ENCODE peak calls at places on chromosomes 7 and 10, in four cellular contexts. N is effector memory CD4-positive, alpha-beta T cell; S is hepatocyte; W is CD8-positive, alpha-beta memory T cell. T is an unnamed sample.

GRCh38 chr10:7529638-7530037 is 118.8 kb upstream of the SFMBT2 start:
- DNase-seq in N (no peak), S (peak), W (no peak), T (peak)

GRCh38 chr7:78151229-78151628 is 352.7 kb downstream of the PHTF2 start:
- DNase-seq in N (no peak), S (no peak), W (no peak), T (no peak)

GRCh38 chr10:125060486-125060850 is 99.9 kb downstream of the CTBP2 start:
- DNase-seq in N (no peak), S (no peak), W (no peak), T (no peak)

GRCh38 chr7:81190997-81191747 is 272.3 kb upstream of the SEMA3C start:
- DNase-seq in N (no peak), S (peak), W (no peak), T (no peak)

GRCh38 chr10:117578999-117579590 is 36.5 kb downstream of the EMX2 start:
- DNase-seq in N (no peak), S (no peak), W (no peak), T (no peak)

GRCh38 chr7:108805808-108806397 is 236.2 kb downstream of the DNAJB9 start:
- DNase-seq in N (no peak), S (peak), W (no peak), T (peak)

GRCh38 chr10:35372329-35372728 is 36.0 kb downstream of the CCNY start:
- DNase-seq in N (no peak), S (no peak), W (no peak), T (no peak)

GRCh38 chr10:132904814-132905649 is 37.3 kb downstream of the CFAP46 start:
- DNase-seq in N (no peak), S (no peak), W (no peak), T (no peak)

GRCh38 chr10:123926401-123927264 is 35.0 kb upstream of the CPXM2 start:
- DNase-seq in N (no peak), S (no peak), W (no peak), T (no peak)

GRCh38 chr7:1942026-1942703 is 272.1 kb downstream of the ELFN1 start:
- DNase-seq in N (no peak), S (no peak), W (no peak), T (no peak)

GRCh38 chr10:5564537-5565204 is 39.9 kb downstream of the CALML3 start:
- DNase-seq in N (no peak), S (no peak), W (no peak), T (peak)

GRCh38 chr7:156950381-156950858 is 908 bp downstream of the NOM1 start:
- DNase-seq in N (no peak), S (no peak), W (no peak), T (no peak)

GRCh38 chr10:71911296-71911954 is 52.8 kb upstream of the CHST3 start:
- DNase-seq in N (no peak), S (no peak), W (no peak), T (no peak)

GRCh38 chr7:95012001-95012400 is 104.6 kb downstream of the PPP1R9A start:
- DNase-seq in N (no peak), S (no peak), W (no peak), T (no peak)

GRCh38 chr10:97498841-97499560 is at the start of gene UBTD1:
- DNase-seq in N (peak), S (peak), W (peak), T (peak)

GRCh38 chr10:71604324-71605018 is 115.1 kb downstream of the C10orf105 start:
- DNase-seq in N (no peak), S (no peak), W (no peak), T (no peak)

GRCh38 chr10:99522078-99522479 is 10.7 kb upstream of the NKX2-3 start:
- DNase-seq in N (no peak), S (no peak), W (no peak), T (peak)

GRCh38 chr10:99520804-99521473 is 11.8 kb upstream of the NKX2-3 start:
- DNase-seq in N (no peak), S (no peak), W (no peak), T (no peak)

GRCh38 chr10:99520040-99520803 is 12.5 kb upstream of the NKX2-3 start:
- DNase-seq in N (no peak), S (peak), W (no peak), T (peak)

GRCh38 chr10:99522511-99523250 is 10.1 kb upstream of the NKX2-3 start:
- DNase-seq in N (no peak), S (no peak), W (no peak), T (peak)

GRCh38 chr10:99521474-99522077 is 11.2 kb upstream of the NKX2-3 start:
- DNase-seq in N (no peak), S (no peak), W (no peak), T (peak)
- H3K4me3 ChIP-seq in N (no peak), S (no peak), W (no peak), T (no peak)

DNA sequence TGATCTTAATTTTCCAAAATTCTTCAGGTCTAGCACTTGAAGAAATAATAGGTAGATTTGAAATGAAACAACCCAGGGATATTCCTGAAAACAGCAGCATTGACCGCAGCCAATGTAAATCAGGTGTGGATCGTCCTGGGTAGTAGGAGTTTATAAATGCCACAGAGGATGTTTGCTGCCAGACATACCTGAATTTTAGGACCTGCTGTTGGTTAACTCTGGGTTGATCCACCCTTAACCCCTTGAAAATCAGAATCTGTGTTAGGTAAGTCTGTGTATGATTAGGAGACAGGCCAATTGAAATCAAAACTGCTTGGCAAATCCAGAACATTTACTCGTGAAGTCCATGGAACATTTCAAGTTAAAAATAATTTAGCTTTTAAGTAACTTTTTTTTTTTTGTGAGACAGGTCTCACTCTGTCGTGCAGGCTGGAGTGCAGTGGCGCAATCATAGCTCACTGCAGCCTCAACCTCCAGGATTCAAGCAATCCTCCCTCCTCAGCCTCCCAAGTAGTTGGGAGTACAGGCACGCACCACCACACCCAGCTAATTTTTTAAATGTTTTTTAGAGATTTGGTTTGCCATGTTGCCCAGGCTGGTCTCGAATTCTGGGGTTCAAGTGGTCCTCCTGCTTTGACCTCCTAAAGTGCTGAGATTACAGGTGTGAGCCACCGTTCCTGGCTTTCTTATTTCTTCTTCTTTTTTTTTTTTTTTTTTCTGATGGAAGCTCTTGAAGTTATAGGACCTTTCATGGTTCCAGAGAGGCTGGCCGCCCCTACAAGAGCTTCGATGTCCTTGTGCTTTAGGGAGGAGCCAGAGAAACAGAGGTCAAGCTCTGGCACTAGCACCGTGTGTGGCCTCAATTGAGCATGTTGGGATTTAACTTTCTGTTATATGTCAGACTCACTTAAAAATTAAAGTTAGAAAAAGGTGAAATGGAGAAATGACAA is 2.0 kb downstream of the POR start:
- DNase-seq in N (no peak), S (no peak), W (no peak), T (peak)
- H3K4me3 ChIP-seq in N (no peak), S (no peak), W (no peak), T (no peak)

GRCh38 chr10:25934673-25935139 is 677 bp downstream of the MYO3A start:
- DNase-seq in N (no peak), S (peak), W (no peak), T (peak)
- H3K4me3 ChIP-seq in N (no peak), S (peak), W (no peak), T (peak)

GRCh38 chr10:82750538-82750937 is 875.5 kb downstream of the NRG3 start:
- DNase-seq in N (no peak), S (no peak), W (no peak), T (no peak)
- H3K4me3 ChIP-seq in N (no peak), S (no peak), W (no peak), T (no peak)

GRCh38 chr10:45375101-45375500 is 1.1 kb downstream of the ALOX5 start:
- DNase-seq in N (no peak), S (no peak), W (no peak), T (no peak)
- H3K4me3 ChIP-seq in N (peak), S (no peak), W (no peak), T (no peak)

DNA sequence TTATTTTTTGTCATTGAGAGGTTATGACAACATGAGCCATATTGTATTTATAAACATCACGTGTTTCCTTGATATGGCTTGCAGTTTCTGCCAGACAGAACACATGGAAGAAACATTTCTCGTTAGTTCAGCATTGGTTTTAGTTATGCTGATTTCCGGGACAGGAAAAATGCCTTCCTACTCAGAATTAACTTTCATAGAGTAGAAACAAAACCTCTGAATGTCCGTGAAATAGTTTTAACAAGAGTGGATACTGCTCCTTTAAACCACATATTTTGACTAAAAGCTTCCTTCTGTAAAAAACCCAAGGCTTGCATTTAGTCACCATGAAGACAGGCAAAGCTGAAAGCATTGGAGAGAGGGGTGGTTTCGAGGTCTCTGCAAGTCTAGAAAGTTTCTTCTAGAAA is 240.4 kb downstream of the KIAA1217 start:
- DNase-seq in N (no peak), S (no peak), W (no peak), T (no peak)
- H3K4me3 ChIP-seq in N (no peak), S (no peak), W (no peak), T (no peak)

DNA sequence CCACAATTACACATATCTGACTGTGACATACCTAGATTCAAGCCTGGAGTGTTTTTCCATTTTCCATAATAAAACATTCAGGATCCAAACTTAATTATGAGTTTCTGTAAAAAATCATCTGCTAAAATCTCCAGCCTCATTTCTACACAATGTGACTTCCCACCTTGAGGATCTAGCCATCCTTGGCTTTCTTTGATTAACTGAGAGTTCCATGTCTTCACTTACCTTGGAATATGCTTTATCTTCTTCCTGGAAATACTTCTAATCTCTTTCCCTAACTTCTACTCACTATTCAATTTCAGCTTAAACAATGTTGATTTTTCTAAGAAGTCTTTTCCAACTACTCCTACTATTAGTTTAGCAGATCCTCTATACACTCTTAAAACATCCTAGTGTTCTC is 16.5 kb upstream of the GIMAP2 start:
- DNase-seq in N (no peak), S (no peak), W (no peak), T (no peak)
- H3K4me3 ChIP-seq in N (no peak), S (no peak), W (peak), T (no peak)